ENCODE peak calls at places on chromosomes 7 and 10, in five cellular contexts. G is psoas muscle, E is transverse colon, S is HFFc6, B is A549. U is an unnamed sample.

GRCh38 chr7:37283701-37284100 is 165.0 kb downstream of the ELMO1 start:
- DNase-seq in G (no peak), E (no peak), S (no peak), B (no peak), U (no peak)

GRCh38 chr10:45374451-45375052 is 536 bp downstream of the ALOX5 start:
- DNase-seq in G (no peak), E (no peak), S (no peak), B (no peak), U (no peak)

GRCh38 chr10:98374176-98374969 is 40.6 kb downstream of the PYROXD2 start:
- DNase-seq in G (no peak), E (no peak), S (peak), B (no peak), U (no peak)

GRCh38 chr10:129531195-129531968 is 64.3 kb downstream of the MGMT start:
- DNase-seq in G (peak), E (no peak), S (no peak), B (peak), U (no peak)

GRCh38 chr10:119658274-119658673 is 7.1 kb downstream of the BAG3 start:
- DNase-seq in G (peak), E (peak), S (peak), B (peak), U (peak)

GRCh38 chr7:130961128-130961601 is 227.2 kb upstream of the KLF14 start:
- DNase-seq in G (no peak), E (peak), S (no peak), B (peak), U (no peak)

GRCh38 chr7:151687523-151688235 is 168.0 kb upstream of the RHEB start:
- DNase-seq in G (peak), E (peak), S (peak), B (peak), U (peak)

GRCh38 chr10:92892706-92893054 is 44.4 kb downstream of the EXOC6 start:
- DNase-seq in G (no peak), E (no peak), S (no peak), B (no peak), U (no peak)

GRCh38 chr10:17033529-17034250 is 95.9 kb downstream of the CUBN start:
- DNase-seq in G (no peak), E (no peak), S (no peak), B (no peak), U (no peak)

GRCh38 chr7:64314493-64315020 is 796 bp downstream of the ZNF736 start:
- DNase-seq in G (no peak), E (no peak), S (no peak), B (no peak), U (no peak)

GRCh38 chr10:123913688-123914268 is 22.2 kb upstream of the CPXM2 start:
- DNase-seq in G (no peak), E (no peak), S (no peak), B (no peak), U (peak)

GRCh38 chr7:128444242-128444641 is 11.4 kb upstream of the HILPDA start:
- DNase-seq in G (no peak), E (peak), S (no peak), B (no peak), U (no peak)

DNA sequence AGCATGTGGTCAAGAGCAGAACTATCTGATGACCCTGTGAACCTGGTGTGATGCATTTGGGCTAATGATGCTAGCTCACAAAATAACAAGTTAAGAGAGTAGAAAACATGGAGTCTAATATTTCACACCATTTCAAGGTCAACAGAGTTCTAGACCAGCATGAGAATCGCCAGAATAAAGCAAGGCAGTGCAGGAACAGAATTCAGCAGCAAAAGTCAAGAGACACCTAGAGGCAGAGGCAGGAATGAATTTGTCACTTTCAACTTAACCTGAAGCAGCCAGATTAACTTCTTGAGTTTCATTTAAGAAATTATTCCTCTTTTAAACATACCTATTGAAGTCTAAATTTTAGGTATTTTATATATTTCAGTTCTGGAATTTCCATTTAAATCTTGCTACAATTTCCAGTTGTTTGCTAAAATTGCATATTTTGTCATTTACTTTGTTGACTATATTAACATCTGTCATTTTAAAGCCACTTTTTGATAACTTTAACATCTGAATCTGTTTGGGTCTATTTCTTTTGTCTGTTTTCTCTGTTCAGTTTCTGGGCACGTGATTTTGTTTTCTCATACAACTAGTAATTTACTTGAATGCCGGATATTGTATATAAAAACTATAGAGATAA is 44.2 kb upstream of the PRSS58 start:
- DNase-seq in G (no peak), E (no peak), S (peak), B (peak), U (no peak)
- TF ChIP-seq CTCF in G (no peak), E (no peak), S (peak), B (peak), U (no peak)

DNA sequence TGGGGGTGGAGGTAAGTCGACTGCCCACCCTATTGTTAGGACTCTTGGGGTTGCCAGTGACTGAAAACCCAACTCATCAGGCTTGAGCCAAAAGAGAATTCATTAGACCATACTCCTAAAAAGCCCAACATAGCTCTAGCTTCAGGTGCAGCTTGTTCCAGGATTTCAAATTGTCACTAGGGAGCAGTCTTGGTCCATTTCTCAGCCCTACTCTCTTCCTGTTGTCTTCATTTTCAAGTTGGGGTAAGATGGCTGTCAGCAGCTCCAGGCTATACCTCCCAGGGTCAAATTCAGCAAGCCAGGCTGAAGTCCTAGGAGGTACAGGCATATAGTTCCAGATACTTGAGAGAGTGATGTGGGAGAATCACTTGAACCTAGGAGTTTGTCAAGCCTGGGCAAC is 14.9 kb upstream of the COL13A1 start:
- DNase-seq in G (no peak), E (no peak), S (peak), B (peak), U (no peak)
- TF ChIP-seq CTCF in G (peak), E (no peak), S (peak), B (peak), U (peak)

GRCh38 chr7:99325597-99326407 is at the start of gene ARPC1A:
- DNase-seq in G (peak), E (peak), S (peak), B (peak), U (peak)
- TF ChIP-seq CTCF in G (peak), E (peak), S (peak), B (no peak), U (peak)

DNA sequence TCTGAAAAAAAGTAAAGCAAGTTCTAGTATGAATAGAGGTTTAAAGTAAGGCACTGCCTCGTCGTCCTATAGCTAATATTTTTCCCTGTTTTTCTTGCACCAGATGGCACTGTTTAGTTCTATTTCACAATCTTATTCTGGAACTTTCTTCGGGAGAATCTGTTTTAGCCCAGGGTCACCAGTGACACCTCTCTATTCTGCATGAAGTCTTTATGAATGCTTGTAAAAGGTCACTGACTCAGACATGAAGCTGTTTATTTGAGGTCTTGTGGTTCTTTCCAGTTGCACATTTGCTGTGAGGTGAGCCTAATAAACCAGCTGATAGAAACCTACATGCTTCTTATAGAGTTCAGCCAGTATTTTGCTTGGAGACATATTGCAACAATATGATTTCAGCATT is 444.3 kb downstream of the AUTS2 start:
- DNase-seq in G (no peak), E (no peak), S (no peak), B (no peak), U (no peak)
- TF ChIP-seq CTCF in G (peak), E (peak), S (no peak), B (peak), U (peak)

GRCh38 chr10:107498983-107499382 is 334.5 kb upstream of the SORCS1 start:
- DNase-seq in G (no peak), E (no peak), S (no peak), B (no peak), U (no peak)
- TF ChIP-seq CTCF in G (no peak), E (no peak), S (no peak), B (no peak), U (no peak)

DNA sequence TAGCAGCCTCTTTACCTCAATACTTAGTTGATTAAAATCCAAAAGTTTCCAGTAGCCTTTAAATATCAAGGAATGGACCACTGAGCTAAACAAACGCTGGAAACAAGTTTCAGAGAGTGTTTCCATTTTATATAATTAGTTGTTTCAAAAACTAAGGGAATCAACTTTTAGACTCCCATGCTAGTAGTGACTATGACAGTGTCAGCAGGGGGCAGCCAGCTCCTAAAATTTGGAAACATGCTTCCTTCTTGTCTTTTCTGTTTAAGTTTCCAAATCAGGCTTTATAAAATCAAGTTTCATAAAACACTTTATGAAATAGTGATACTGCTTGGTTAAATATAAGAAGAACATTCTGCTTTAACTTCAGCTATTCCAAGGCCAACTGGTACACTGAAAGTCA is 138.2 kb upstream of the TMEM229A start:
- DNase-seq in G (no peak), E (no peak), S (no peak), B (peak), U (no peak)
- TF ChIP-seq CTCF in G (no peak), E (no peak), S (no peak), B (no peak), U (peak)

GRCh38 chr7:17058568-17058967 is 176.8 kb upstream of the AGR3 start:
- DNase-seq in G (no peak), E (no peak), S (peak), B (no peak), U (no peak)

GRCh38 chr7:17057143-17057509 is 175.3 kb upstream of the AGR3 start:
- DNase-seq in G (no peak), E (no peak), S (no peak), B (no peak), U (no peak)

GRCh38 chr7:17061443-17061842 is 179.7 kb upstream of the AGR3 start:
- DNase-seq in G (no peak), E (no peak), S (no peak), B (no peak), U (no peak)

GRCh38 chr7:17060051-17060450 is 178.3 kb upstream of the AGR3 start:
- DNase-seq in G (no peak), E (no peak), S (no peak), B (no peak), U (no peak)

GRCh38 chr7:17062433-17063383 is 180.9 kb upstream of the AGR3 start:
- DNase-seq in G (no peak), E (no peak), S (no peak), B (no peak), U (no peak)
- TF ChIP-seq CTCF in G (no peak), E (no peak), S (peak), B (peak), U (no peak)

U was measured in AG09319.